ENCODE peak calls at places on chromosomes 4 and X, in four cellular contexts. Q, G, E and Z are unnamed samples.

GRCh38 chr4:44221407-44221806 is 227.2 kb downstream of the KCTD8 start:
- DNase-seq in Q (no peak), E (no peak), G (no peak), Z (no peak)

GRCh38 chr4:102759835-102760644 is 728 bp downstream of the MANBA start:
- DNase-seq in G (no peak), Q (peak), E (peak), Z (peak)

GRCh38 chr4:155392486-155393184 is 15.9 kb upstream of the MAP9 start:
- DNase-seq in E (no peak), G (no peak), Q (no peak), Z (no peak)

GRCh38 chrX:2819345-2820130 is 9.2 kb upstream of the GYG2 start:
- DNase-seq in G (no peak), Q (no peak), E (no peak), Z (no peak)

GRCh38 chr4:164892018-164892417 is 15.0 kb downstream of the APELA start:
- DNase-seq in E (no peak), G (no peak), Q (no peak), Z (no peak)

GRCh38 chr4:124079174-124079780 is 633.3 kb downstream of the ANKRD50 start:
- DNase-seq in G (no peak), E (no peak), Q (no peak), Z (no peak)

GRCh38 chr4:55385201-55385649 is 10.5 kb upstream of the TMEM165 start:
- DNase-seq in E (no peak), G (no peak), Q (no peak), Z (no peak)

GRCh38 chr4:24912252-24913098 is at the start of gene CCDC149:
- DNase-seq in G (no peak), Q (no peak), E (peak), Z (peak)

GRCh38 chr4:54015421-54016065 is 48.9 kb downstream of the CHIC2 start:
- DNase-seq in E (no peak), Q (no peak), G (no peak), Z (no peak)

GRCh38 chrX:9786839-9787635 is 808 bp downstream of the SHROOM2 start:
- DNase-seq in Q (no peak), E (peak), G (no peak), Z (no peak)

GRCh38 chr4:2257361-2258001 is 4.4 kb downstream of the MXD4 start:
- DNase-seq in Q (no peak), E (peak), G (no peak), Z (peak)

GRCh38 chr4:13888112-13888511 is 260.6 kb upstream of the BOD1L1 start:
- DNase-seq in G (no peak), E (no peak), Q (no peak), Z (no peak)

GRCh38 chr4:152572417-152573086 is 36.7 kb upstream of the FBXW7 start:
- DNase-seq in Q (no peak), E (no peak), G (no peak), Z (no peak)

GRCh38 chr4:48904101-48904500 is 2.5 kb downstream of the OCIAD2 start:
- DNase-seq in G (no peak), E (no peak), Q (no peak), Z (no peak)

GRCh38 chrX:141180851-141181250 is 3.9 kb upstream of the LDOC1 start:
- DNase-seq in E (no peak), Q (no peak), G (no peak), Z (no peak)

GRCh38 chr4:97942137-97942536 is 201.1 kb downstream of the STPG2 start:
- DNase-seq in E (no peak), G (no peak), Q (no peak), Z (no peak)

GRCh38 chr4:86223472-86223871 is 136.4 kb downstream of the MAPK10 start:
- DNase-seq in G (no peak), Q (no peak), E (no peak), Z (no peak)